ENCODE peak calls at places on chromosomes 3 and 15, in seven cellular contexts. I, X, R, P, T, G and B are unnamed samples.

GRCh38 chr3:104879919-104880318 is 486.8 kb upstream of the ALCAM start:
- DNase-seq in I (no peak), X (no peak), R (no peak), P (peak), T (no peak), G (no peak), B (no peak)

GRCh38 chr3:10291139-10291500 is 1.6 kb downstream of the GHRL start:
- DNase-seq in I (no peak), X (no peak), R (peak), P (no peak), T (no peak), G (no peak), B (no peak)

GRCh38 chr15:46892621-46893160 is 824.6 kb upstream of the SEMA6D start:
- DNase-seq in I (no peak), X (no peak), R (no peak), P (peak), T (no peak), G (no peak), B (no peak)

GRCh38 chr3:128923607-128924385 is 44.4 kb downstream of the ACAD9 start:
- DNase-seq in I (no peak), X (no peak), R (peak), P (no peak), T (no peak), G (no peak), B (no peak)

GRCh38 chr3:153165211-153165815 is 3.3 kb downstream of the RAP2B start:
- DNase-seq in I (no peak), X (no peak), R (no peak), P (peak), T (no peak), G (no peak), B (no peak)

GRCh38 chr3:195160257-195160898 is 110.6 kb downstream of the XXYLT1 start:
- DNase-seq in I (no peak), X (no peak), R (no peak), P (peak), T (no peak), G (peak), B (no peak)

GRCh38 chr15:99057697-99058420 is 47.0 kb upstream of the SYNM start:
- DNase-seq in I (no peak), X (no peak), R (no peak), P (no peak), T (peak), G (no peak), B (no peak)

GRCh38 chr15:73389971-73390544 is 21.3 kb upstream of the HCN4 start:
- DNase-seq in I (no peak), X (peak), R (no peak), P (peak), T (no peak), G (no peak), B (no peak)

GRCh38 chr3:190314741-190315140 is 7.5 kb downstream of the CLDN1 start:
- DNase-seq in I (no peak), X (no peak), R (no peak), P (no peak), T (no peak), G (no peak), B (no peak)

GRCh38 chr3:141477224-141477623 is 9.6 kb upstream of the RASA2 start:
- DNase-seq in I (no peak), X (no peak), R (no peak), P (peak), T (no peak), G (peak), B (no peak)

GRCh38 chr15:63019539-63020109 is 22.9 kb upstream of the TPM1 start:
- DNase-seq in I (no peak), X (peak), R (no peak), P (peak), T (no peak), G (no peak), B (no peak)